ENCODE peak calls at places on chromosomes 16 and 17, in four cellular contexts. G is B cell, U is tibial nerve, P is mucosa of descending colon. V is an unnamed sample.

GRCh38 chr17:41772218-41772585 is 14.3 kb downstream of the JUP start:
- DNase-seq in G (no peak), U (no peak), P (peak), V (no peak)

GRCh38 chr17:14427914-14428639 is 127.2 kb downstream of the HS3ST3B1 start:
- DNase-seq in G (peak), U (no peak), P (no peak), V (peak)

GRCh38 chr17:74513987-74514631 is 17.2 kb downstream of the CD300LB start:
- DNase-seq in G (no peak), U (peak), P (no peak), V (peak)

GRCh38 chr17:50605434-50605833 is 29.2 kb upstream of the ABCC3 start:
- DNase-seq in G (no peak), U (no peak), P (no peak), V (no peak)

GRCh38 chr16:67632415-67633172 is 12.3 kb upstream of the CARMIL2 start:
- DNase-seq in G (no peak), U (no peak), P (no peak), V (no peak)

GRCh38 chr16:24728891-24729242 is 584 bp upstream of the TNRC6A start:
- DNase-seq in G (no peak), U (no peak), P (no peak), V (no peak)

GRCh38 chr17:50767446-50767845 is at the start of gene ANKRD40CL:
- DNase-seq in G (no peak), U (no peak), P (no peak), V (no peak)

GRCh38 chr17:21815352-21816063 is 123.2 kb downstream of the KCNJ18 start:
- DNase-seq in G (no peak), U (no peak), P (no peak), V (no peak)

GRCh38 chr16:15856217-15856616 is 611 bp downstream of the MYH11 start:
- DNase-seq in G (no peak), U (no peak), P (no peak), V (no peak)

GRCh38 chr16:27460213-27460612 is 58.2 kb downstream of the IL21R start:
- DNase-seq in G (no peak), U (no peak), P (peak), V (no peak)

GRCh38 chr16:19662351-19662750 is 55.7 kb downstream of the KNOP1 start:
- DNase-seq in G (no peak), U (no peak), P (no peak), V (no peak)

GRCh38 chr16:30085247-30085646 is 6.5 kb downstream of the TBX6 start:
- DNase-seq in G (no peak), U (no peak), P (peak), V (no peak)

GRCh38 chr16:28933176-28933575 is 1.4 kb downstream of the CD19 start:
- DNase-seq in G (peak), U (no peak), P (no peak), V (no peak)

GRCh38 chr17:2101448-2102257 is 46.8 kb downstream of the HIC1 start:
- DNase-seq in G (no peak), U (no peak), P (peak), V (peak)

GRCh38 chr17:16100737-16101400 is 101.2 kb downstream of the TTC19 start:
- DNase-seq in G (no peak), U (no peak), P (no peak), V (no peak)

DNA sequence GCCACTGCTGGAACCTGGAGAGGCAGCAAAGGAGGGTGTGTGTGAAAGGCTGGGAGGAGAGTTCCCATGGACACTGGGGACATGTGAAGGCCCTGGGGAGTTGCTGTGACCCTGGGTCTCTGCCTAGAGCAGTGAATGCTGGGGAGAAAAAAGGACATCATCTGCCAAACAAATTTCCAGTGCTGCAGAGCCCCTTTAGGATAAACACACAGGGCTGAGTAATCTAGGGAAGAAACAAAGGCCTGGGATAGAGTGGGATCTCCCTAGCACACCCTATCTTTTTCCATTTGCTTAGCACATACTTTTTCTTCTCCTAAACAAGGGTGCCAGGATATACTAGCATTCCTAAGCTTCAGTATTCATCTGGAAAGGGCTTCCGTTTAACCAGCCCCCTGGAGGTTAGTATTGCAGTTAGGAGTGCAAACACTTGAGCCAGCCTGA is 3.3 kb upstream of the HIGD1B start:
- DNase-seq in G (no peak), U (no peak), P (no peak), V (no peak)
- TF ChIP-seq CTCF in G (no peak), U (no peak), P (no peak), V (no peak)

DNA sequence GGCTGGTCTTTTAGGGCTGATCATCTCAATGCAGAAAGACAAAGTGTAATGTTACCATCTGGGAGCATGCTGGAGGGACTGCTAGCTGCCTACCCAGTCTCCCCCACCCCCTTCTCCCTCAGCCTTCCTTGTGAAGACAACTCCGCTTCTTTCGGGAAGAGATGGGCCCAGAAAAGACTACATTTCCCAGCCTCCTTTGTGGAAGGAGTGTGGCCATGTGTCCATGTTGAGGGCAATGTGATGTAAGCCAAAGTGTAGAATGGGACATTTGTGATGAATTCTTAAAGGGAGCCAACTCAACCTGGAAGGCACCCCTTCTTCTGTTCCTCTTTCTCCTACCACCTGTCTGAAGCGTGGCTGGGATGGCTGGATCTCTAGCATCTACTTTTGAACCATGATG is 16.3 kb downstream of the ABCC12 start:
- DNase-seq in G (no peak), U (no peak), P (no peak), V (no peak)
- TF ChIP-seq CTCF in G (no peak), U (no peak), P (no peak), V (no peak)

DNA sequence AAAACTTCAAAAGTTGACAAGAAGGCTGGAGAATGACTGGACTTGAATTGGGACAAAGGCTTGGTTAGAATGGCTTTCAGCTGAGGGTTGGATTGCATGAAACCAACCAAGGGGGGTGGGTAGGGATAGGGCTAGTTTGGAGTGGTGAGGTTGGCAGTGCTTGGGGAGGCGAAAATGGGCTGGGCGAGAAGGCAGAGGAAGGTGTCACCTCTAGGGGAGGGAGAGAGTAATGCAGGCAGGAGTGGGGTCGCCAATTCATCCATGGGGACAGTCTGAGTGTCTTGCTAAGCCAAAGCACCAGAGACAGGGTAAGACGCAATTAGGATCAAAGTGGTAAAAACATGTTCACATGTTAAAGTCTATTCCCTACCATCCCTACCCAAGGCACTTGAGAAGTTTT is 6.2 kb upstream of the DNAH2 start:
- DNase-seq in G (no peak), U (no peak), P (no peak), V (no peak)
- TF ChIP-seq CTCF in G (no peak), U (no peak), P (no peak), V (no peak)

GRCh38 chr16:22186517-22186916 is 19.6 kb upstream of the EEF2K start:
- DNase-seq in G (no peak), U (no peak), P (no peak), V (no peak)
- TF ChIP-seq CTCF in G (no peak), U (no peak), P (no peak), V (no peak)

DNA sequence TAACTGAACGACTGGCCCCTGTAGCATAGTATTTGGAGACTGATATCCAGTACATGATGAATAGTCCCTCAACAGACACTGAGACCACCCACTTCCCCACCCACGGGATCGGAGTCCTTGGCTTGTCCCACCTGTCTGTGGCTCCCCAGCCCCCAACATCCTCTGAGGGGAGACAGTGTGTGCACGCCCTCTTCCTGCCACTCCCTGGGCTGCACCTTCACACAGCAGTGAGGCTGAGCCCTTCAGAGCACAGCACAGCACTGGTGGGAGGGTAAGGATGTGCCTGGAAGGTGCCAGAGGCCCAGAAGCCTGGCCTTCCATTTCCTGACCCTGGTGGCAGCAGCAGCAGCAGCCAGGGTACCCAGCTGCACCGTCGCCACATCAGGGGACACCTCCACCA is 11.0 kb downstream of the DNASE1 start:
- DNase-seq in G (no peak), U (no peak), P (peak), V (no peak)
- TF ChIP-seq CTCF in G (no peak), U (no peak), P (no peak), V (no peak)

DNA sequence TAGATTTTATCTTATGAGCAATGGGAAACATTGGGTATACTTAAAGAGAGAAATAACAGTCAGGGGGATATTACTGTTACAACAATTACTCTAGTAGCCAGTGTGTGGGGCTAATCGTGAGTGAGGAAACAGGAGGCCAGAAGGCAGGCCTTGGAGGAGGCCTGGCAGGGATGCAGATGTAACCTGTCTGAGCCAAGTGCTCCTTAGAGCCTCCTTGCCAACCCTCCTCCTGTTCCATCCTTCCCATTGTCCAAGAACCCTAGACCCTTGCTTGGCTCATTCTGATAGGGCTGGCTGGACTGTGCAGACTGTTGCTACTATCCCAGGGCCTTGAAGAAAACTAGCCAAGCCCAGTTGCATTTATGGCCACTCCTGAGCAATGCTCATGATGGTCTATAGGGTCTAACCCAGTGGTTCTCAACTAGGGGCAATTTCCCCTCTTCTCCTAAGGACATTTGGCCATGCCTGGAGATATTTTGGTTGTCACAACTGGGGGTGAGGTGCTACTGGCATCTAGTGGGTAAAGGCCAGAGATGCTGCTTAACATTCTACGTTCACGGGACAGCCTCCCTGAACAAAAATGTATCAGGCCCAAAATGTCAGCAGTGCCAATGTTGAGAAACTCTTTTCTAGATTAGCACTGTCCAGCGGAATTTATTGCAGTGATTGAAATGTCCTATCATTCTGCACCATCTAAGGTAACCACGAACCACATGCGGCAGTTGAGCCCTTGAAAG is 24.4 kb upstream of the WSCD1 start:
- DNase-seq in G (no peak), U (no peak), P (no peak), V (no peak)
- TF ChIP-seq CTCF in G (no peak), U (no peak), P (no peak), V (no peak)

GRCh38 chr17:35912339-35912912 is 18.1 kb downstream of the RDM1 start:
- DNase-seq in G (no peak), U (no peak), P (no peak), V (no peak)
- TF ChIP-seq CTCF in G (no peak), U (no peak), P (no peak), V (no peak)

DNA sequence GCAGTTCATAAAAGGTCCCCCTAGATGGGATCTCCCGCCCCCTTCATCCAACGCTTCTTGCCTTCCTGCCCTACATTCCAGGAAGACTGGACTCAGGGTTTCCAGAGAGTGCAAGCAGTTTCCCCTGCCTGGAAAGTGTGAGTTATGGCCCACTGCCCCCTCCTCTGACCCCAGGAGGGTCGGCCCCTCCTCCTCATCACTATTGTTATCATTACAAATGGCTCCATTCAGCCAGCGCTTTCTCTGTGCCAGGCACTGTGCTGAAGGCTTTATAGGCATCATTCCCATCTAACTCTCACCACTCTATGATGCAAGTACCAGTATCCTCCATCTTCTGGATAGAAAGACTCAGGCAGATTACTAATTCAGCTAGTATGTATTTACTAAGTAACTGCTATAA is 90.7 kb downstream of the USP31 start:
- DNase-seq in G (no peak), U (no peak), P (no peak), V (no peak)
- TF ChIP-seq CTCF in G (no peak), U (no peak), P (no peak), V (no peak)

GRCh38 chr17:29585080-29585751 is 4.2 kb downstream of the GIT1 start:
- DNase-seq in G (no peak), U (no peak), P (no peak), V (no peak)
- TF ChIP-seq CTCF in G (no peak), U (peak), P (no peak), V (no peak)

DNA sequence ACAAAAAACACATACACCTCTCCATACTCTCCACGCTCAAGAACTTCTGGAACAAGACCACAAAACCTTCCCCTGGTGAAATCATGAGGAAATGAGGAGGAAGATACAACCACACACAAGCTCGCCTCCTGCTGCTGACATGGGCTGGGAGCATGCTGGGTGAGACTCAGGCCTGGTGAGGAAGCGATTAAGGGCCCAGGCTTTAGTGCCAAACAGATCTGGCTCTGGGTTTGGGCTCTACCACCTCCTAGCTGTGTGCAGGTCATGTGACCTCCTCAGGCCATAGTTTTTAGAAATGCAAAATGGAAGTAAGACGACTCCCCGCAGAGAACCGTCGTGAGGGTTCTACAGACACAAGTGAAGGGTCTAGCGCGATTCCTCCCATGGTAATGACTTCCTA is 41.3 kb downstream of the VAC14 start:
- DNase-seq in G (no peak), U (no peak), P (no peak), V (no peak)
- TF ChIP-seq CTCF in G (no peak), U (no peak), P (no peak), V (no peak)

V was measured in natural killer cell.